ENCODE peak calls at places on chromosomes 5 and 9, in eight cellular contexts. One of them, this sample, is unnamed.

GRCh38 chr5:27316283-27316675 is 277.9 kb upstream of the CDH9 start:
- DNase-seq in A549: no peak
- DNase-seq in WTC11: no peak
- DNase-seq in A673: no peak
- DNase-seq in stomach: no peak
- DNase-seq in lower lobe of right lung: no peak
- DNase-seq in cardiac muscle cell: peak
- DNase-seq in endothelial cell: no peak
- DNase-seq in this sample: peak

GRCh38 chr5:158287643-158288228 is 428.8 kb upstream of the CLINT1 start:
- DNase-seq in A549: no peak
- DNase-seq in WTC11: no peak
- DNase-seq in A673: no peak
- DNase-seq in stomach: no peak
- DNase-seq in lower lobe of right lung: no peak
- DNase-seq in cardiac muscle cell: peak
- DNase-seq in endothelial cell: no peak
- DNase-seq in this sample: peak

GRCh38 chr9:113564804-113565237 is 101.3 kb downstream of the RGS3 start:
- DNase-seq in A549: no peak
- DNase-seq in WTC11: peak
- DNase-seq in A673: peak
- DNase-seq in stomach: peak
- DNase-seq in lower lobe of right lung: peak
- DNase-seq in cardiac muscle cell: peak
- DNase-seq in endothelial cell: no peak
- DNase-seq in this sample: peak

GRCh38 chr9:130451509-130452388 is 7.0 kb downstream of the ASS1 start:
- DNase-seq in A549: peak
- DNase-seq in WTC11: peak
- DNase-seq in A673: peak
- DNase-seq in stomach: peak
- DNase-seq in lower lobe of right lung: peak
- DNase-seq in cardiac muscle cell: peak
- DNase-seq in endothelial cell: peak
- DNase-seq in this sample: peak

GRCh38 chr5:171736976-171737848 is 48.4 kb upstream of the SMIM23 start:
- DNase-seq in A549: no peak
- DNase-seq in WTC11: no peak
- DNase-seq in A673: no peak
- DNase-seq in stomach: no peak
- DNase-seq in lower lobe of right lung: peak
- DNase-seq in cardiac muscle cell: peak
- DNase-seq in endothelial cell: no peak
- DNase-seq in this sample: peak

GRCh38 chr5:32027717-32028321 is 146.3 kb downstream of the GOLPH3 start:
- DNase-seq in A549: peak
- DNase-seq in WTC11: no peak
- DNase-seq in A673: peak
- DNase-seq in stomach: no peak
- DNase-seq in lower lobe of right lung: no peak
- DNase-seq in cardiac muscle cell: peak
- DNase-seq in endothelial cell: peak
- DNase-seq in this sample: peak

GRCh38 chr9:114308361-114308950 is 14.4 kb upstream of the ORM1 start:
- DNase-seq in A549: no peak
- DNase-seq in WTC11: no peak
- DNase-seq in A673: no peak
- DNase-seq in stomach: peak
- DNase-seq in lower lobe of right lung: no peak
- DNase-seq in cardiac muscle cell: no peak
- DNase-seq in endothelial cell: no peak
- DNase-seq in this sample: no peak

GRCh38 chr5:56343988-56344387 is 110.9 kb upstream of the ANKRD55 start:
- DNase-seq in A549: no peak
- DNase-seq in WTC11: no peak
- DNase-seq in A673: no peak
- DNase-seq in stomach: no peak
- DNase-seq in lower lobe of right lung: no peak
- DNase-seq in cardiac muscle cell: no peak
- DNase-seq in endothelial cell: no peak
- DNase-seq in this sample: no peak

GRCh38 chr9:401223-401622 is 186.6 kb downstream of the DOCK8 start:
- DNase-seq in A549: no peak
- DNase-seq in WTC11: no peak
- DNase-seq in A673: peak
- DNase-seq in stomach: no peak
- DNase-seq in lower lobe of right lung: no peak
- DNase-seq in cardiac muscle cell: no peak
- DNase-seq in endothelial cell: no peak
- DNase-seq in this sample: no peak

GRCh38 chr5:66230551-66230950 is 86.5 kb downstream of the SREK1 start:
- DNase-seq in A549: no peak
- DNase-seq in WTC11: no peak
- DNase-seq in A673: no peak
- DNase-seq in stomach: no peak
- DNase-seq in lower lobe of right lung: no peak
- DNase-seq in cardiac muscle cell: peak
- DNase-seq in endothelial cell: peak
- DNase-seq in this sample: no peak

GRCh38 chr5:6714221-6715041 is 1.2 kb downstream of the TENT4A start:
- DNase-seq in A549: peak
- DNase-seq in WTC11: no peak
- DNase-seq in A673: peak
- DNase-seq in stomach: no peak
- DNase-seq in lower lobe of right lung: peak
- DNase-seq in cardiac muscle cell: peak
- DNase-seq in endothelial cell: peak
- DNase-seq in this sample: no peak

GRCh38 chr5:154642499-154643245 is 112.5 kb upstream of the LARP1 start:
- DNase-seq in A549: no peak
- DNase-seq in WTC11: no peak
- DNase-seq in A673: peak
- DNase-seq in stomach: no peak
- DNase-seq in lower lobe of right lung: no peak
- DNase-seq in cardiac muscle cell: peak
- DNase-seq in endothelial cell: no peak
- DNase-seq in this sample: peak

GRCh38 chr5:79785983-79786382 is 96.3 kb downstream of the CMYA5 start:
- DNase-seq in A549: no peak
- DNase-seq in WTC11: no peak
- DNase-seq in A673: no peak
- DNase-seq in stomach: no peak
- DNase-seq in lower lobe of right lung: no peak
- DNase-seq in cardiac muscle cell: no peak
- DNase-seq in endothelial cell: no peak
- DNase-seq in this sample: no peak

GRCh38 chr5:151924564-151925395 is at the start of gene GLRA1:
- DNase-seq in A549: peak
- DNase-seq in WTC11: peak
- DNase-seq in A673: peak
- DNase-seq in stomach: peak
- DNase-seq in lower lobe of right lung: peak
- DNase-seq in cardiac muscle cell: peak
- DNase-seq in endothelial cell: peak
- DNase-seq in this sample: peak

GRCh38 chr5:109961755-109962154 is 272.0 kb downstream of the MAN2A1 start:
- DNase-seq in A549: no peak
- DNase-seq in WTC11: no peak
- DNase-seq in A673: no peak
- DNase-seq in stomach: no peak
- DNase-seq in lower lobe of right lung: no peak
- DNase-seq in cardiac muscle cell: no peak
- DNase-seq in endothelial cell: no peak
- DNase-seq in this sample: no peak

DNA sequence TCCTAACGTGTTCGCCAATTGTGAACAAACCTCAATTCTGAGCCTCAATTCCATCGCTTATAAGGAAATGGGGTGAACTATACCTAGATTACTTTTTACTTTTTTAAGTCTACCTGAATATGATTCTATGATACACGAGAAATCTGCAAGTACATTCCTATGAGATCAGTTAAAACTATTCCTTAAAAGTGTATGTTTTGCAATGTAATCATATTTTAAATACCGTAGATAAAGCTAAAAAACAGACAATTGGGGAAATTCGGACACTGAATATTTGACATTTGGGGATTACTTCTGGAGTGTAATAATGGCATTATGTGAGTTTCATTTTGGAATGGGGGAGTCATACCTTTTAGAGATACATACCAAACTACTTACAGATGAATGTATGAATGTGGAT is 62.3 kb downstream of the STRBP start:
- DNase-seq in A549: no peak
- DNase-seq in WTC11: no peak
- DNase-seq in A673: no peak
- DNase-seq in stomach: no peak
- DNase-seq in lower lobe of right lung: no peak
- DNase-seq in cardiac muscle cell: no peak
- DNase-seq in endothelial cell: no peak
- DNase-seq in this sample: no peak
- TF ChIP-seq CTCF in A549: no peak
- TF ChIP-seq CTCF in WTC11: no peak
- TF ChIP-seq CTCF in A673: no peak
- TF ChIP-seq CTCF in stomach: no peak
- TF ChIP-seq CTCF in lower lobe of right lung: no peak
- TF ChIP-seq CTCF in cardiac muscle cell: no peak
- TF ChIP-seq CTCF in endothelial cell: no peak
- TF ChIP-seq CTCF in this sample: no peak

DNA sequence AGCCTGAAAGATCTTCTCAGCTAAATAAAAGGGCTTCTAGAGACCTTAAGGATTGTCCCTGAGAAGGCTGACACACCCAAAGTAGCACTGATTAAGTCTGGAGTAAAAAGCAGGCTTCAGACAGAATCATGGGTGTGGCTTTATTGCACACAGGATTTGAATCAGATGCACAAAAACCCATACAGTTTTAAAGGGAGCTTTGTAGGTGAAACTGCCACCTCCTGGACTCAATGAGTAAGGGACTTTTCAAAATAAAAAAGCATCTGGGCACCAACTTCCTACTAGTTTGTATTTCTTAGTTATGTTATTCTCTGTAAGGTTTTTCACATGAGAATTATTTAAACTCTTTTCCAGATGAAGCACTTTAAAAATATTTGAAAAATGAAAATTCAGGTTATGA is 129.4 kb downstream of the EDIL3 start:
- DNase-seq in A549: no peak
- DNase-seq in WTC11: no peak
- DNase-seq in A673: peak
- DNase-seq in stomach: no peak
- DNase-seq in lower lobe of right lung: no peak
- DNase-seq in cardiac muscle cell: peak
- DNase-seq in endothelial cell: no peak
- DNase-seq in this sample: peak
- TF ChIP-seq CTCF in A549: peak
- TF ChIP-seq CTCF in WTC11: no peak
- TF ChIP-seq CTCF in A673: peak
- TF ChIP-seq CTCF in stomach: no peak
- TF ChIP-seq CTCF in lower lobe of right lung: no peak
- TF ChIP-seq CTCF in cardiac muscle cell: peak
- TF ChIP-seq CTCF in endothelial cell: peak
- TF ChIP-seq CTCF in this sample: peak

GRCh38 chr5:24998641-24999040 is 353.9 kb upstream of the CDH10 start:
- DNase-seq in A549: no peak
- DNase-seq in WTC11: no peak
- DNase-seq in A673: no peak
- DNase-seq in stomach: no peak
- DNase-seq in lower lobe of right lung: no peak
- DNase-seq in cardiac muscle cell: no peak
- DNase-seq in endothelial cell: no peak
- DNase-seq in this sample: no peak

GRCh38 chr5:24999732-25000131 is 355.0 kb upstream of the CDH10 start:
- DNase-seq in A549: no peak
- DNase-seq in WTC11: no peak
- DNase-seq in A673: no peak
- DNase-seq in stomach: no peak
- DNase-seq in lower lobe of right lung: no peak
- DNase-seq in cardiac muscle cell: no peak
- DNase-seq in endothelial cell: no peak
- DNase-seq in this sample: no peak
- TF ChIP-seq CTCF in A549: no peak
- TF ChIP-seq CTCF in WTC11: no peak
- TF ChIP-seq CTCF in A673: no peak
- TF ChIP-seq CTCF in stomach: no peak
- TF ChIP-seq CTCF in lower lobe of right lung: no peak
- TF ChIP-seq CTCF in cardiac muscle cell: no peak
- TF ChIP-seq CTCF in endothelial cell: no peak
- TF ChIP-seq CTCF in this sample: no peak

GRCh38 chr9:119289740-119290139 is 79.5 kb downstream of the BRINP1 start:
- DNase-seq in A549: peak
- DNase-seq in WTC11: peak
- DNase-seq in A673: peak
- DNase-seq in stomach: peak
- DNase-seq in lower lobe of right lung: no peak
- DNase-seq in cardiac muscle cell: peak
- DNase-seq in endothelial cell: peak
- DNase-seq in this sample: peak
- TF ChIP-seq CTCF in A549: peak
- TF ChIP-seq CTCF in WTC11: no peak
- TF ChIP-seq CTCF in A673: peak
- TF ChIP-seq CTCF in stomach: peak
- TF ChIP-seq CTCF in lower lobe of right lung: peak
- TF ChIP-seq CTCF in cardiac muscle cell: peak
- TF ChIP-seq CTCF in endothelial cell: peak
- TF ChIP-seq CTCF in this sample: peak

DNA sequence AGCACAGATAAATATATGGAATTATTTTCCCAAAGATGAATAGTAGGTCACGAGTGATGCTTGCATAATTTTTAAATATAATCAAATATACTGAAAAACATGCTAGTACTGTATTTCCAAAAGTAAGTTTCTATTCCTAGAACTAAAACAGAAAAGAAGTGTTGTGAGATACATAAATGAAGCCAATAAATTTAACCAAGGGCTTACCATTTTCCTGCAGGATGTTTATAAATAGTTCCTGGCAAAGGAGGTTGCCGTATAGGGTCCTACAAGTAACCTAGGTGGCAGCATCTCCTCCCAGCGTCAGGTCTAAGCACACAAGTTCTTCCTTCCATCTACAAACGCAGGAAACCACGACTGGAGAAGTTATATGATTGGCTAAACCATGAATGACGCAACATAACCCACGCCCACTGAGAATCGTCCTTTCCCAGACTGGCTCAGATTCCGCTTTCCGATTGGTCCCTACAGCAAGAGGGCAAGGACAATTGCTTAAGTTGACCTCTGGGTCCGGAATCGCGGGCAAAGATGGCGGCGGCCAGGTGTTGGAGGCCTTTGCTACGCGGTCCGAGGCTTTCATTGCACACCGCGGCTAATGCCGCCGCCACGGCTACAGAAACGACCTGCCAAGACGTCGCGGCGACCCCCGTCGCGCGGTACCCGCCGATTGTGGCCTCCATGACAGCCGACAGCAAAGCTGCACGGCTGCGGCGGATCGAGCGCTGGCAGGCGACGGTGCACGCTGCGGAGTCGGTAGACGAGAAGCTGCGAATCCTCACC is at the start of gene MRPS30:
- DNase-seq in A549: peak
- DNase-seq in WTC11: peak
- DNase-seq in A673: peak
- DNase-seq in stomach: peak
- DNase-seq in lower lobe of right lung: peak
- DNase-seq in cardiac muscle cell: peak
- DNase-seq in endothelial cell: peak
- DNase-seq in this sample: peak
- TF ChIP-seq CTCF in A549: peak
- TF ChIP-seq CTCF in WTC11: no peak
- TF ChIP-seq CTCF in A673: peak
- TF ChIP-seq CTCF in stomach: no peak
- TF ChIP-seq CTCF in lower lobe of right lung: peak
- TF ChIP-seq CTCF in cardiac muscle cell: peak
- TF ChIP-seq CTCF in endothelial cell: no peak
- TF ChIP-seq CTCF in this sample: peak

This sample was measured in MCF 10A.